ENCODE peak calls at places on chromosomes 2 and 18, in five cellular contexts. One of them, this sample, is unnamed.

GRCh38 chr2:223051580-223052375 is at the start of gene KCNE4:
- DNase-seq in NCI-H1092: no peak
- DNase-seq in activated naive CD4-positive, alpha-beta T cell: no peak
- DNase-seq in osteocyte: no peak
- DNase-seq in left lobe of liver: no peak
- DNase-seq in this sample: peak

GRCh38 chr2:36812196-36812595 is 115.7 kb downstream of the VIT start:
- DNase-seq in NCI-H1092: no peak
- DNase-seq in activated naive CD4-positive, alpha-beta T cell: no peak
- DNase-seq in osteocyte: no peak
- DNase-seq in left lobe of liver: no peak
- DNase-seq in this sample: no peak

GRCh38 chr2:69490486-69490885 is 53.3 kb upstream of the NFU1 start:
- DNase-seq in NCI-H1092: no peak
- DNase-seq in activated naive CD4-positive, alpha-beta T cell: no peak
- DNase-seq in osteocyte: no peak
- DNase-seq in left lobe of liver: no peak
- DNase-seq in this sample: no peak

GRCh38 chr2:8761529-8762164 is 75.8 kb downstream of the KIDINS220 start:
- DNase-seq in NCI-H1092: no peak
- DNase-seq in activated naive CD4-positive, alpha-beta T cell: no peak
- DNase-seq in osteocyte: no peak
- DNase-seq in left lobe of liver: no peak
- DNase-seq in this sample: no peak

GRCh38 chr18:75931079-75931478 is 503.6 kb upstream of the SMIM21 start:
- DNase-seq in NCI-H1092: no peak
- DNase-seq in activated naive CD4-positive, alpha-beta T cell: no peak
- DNase-seq in osteocyte: no peak
- DNase-seq in left lobe of liver: no peak
- DNase-seq in this sample: no peak

GRCh38 chr2:7071916-7072556 is 154.8 kb downstream of the RNF144A start:
- DNase-seq in NCI-H1092: no peak
- DNase-seq in activated naive CD4-positive, alpha-beta T cell: no peak
- DNase-seq in osteocyte: no peak
- DNase-seq in left lobe of liver: no peak
- DNase-seq in this sample: no peak

GRCh38 chr2:68931149-68931711 is 21.5 kb downstream of the GKN2 start:
- DNase-seq in NCI-H1092: no peak
- DNase-seq in activated naive CD4-positive, alpha-beta T cell: no peak
- DNase-seq in osteocyte: no peak
- DNase-seq in left lobe of liver: no peak
- DNase-seq in this sample: no peak

GRCh38 chr2:3283206-3283605 is 94.4 kb downstream of the EIPR1 start:
- DNase-seq in NCI-H1092: no peak
- DNase-seq in activated naive CD4-positive, alpha-beta T cell: no peak
- DNase-seq in osteocyte: peak
- DNase-seq in left lobe of liver: no peak
- DNase-seq in this sample: no peak

GRCh38 chr2:236597629-236598028 is 28.0 kb downstream of the ACKR3 start:
- DNase-seq in NCI-H1092: no peak
- DNase-seq in activated naive CD4-positive, alpha-beta T cell: no peak
- DNase-seq in osteocyte: no peak
- DNase-seq in left lobe of liver: no peak
- DNase-seq in this sample: no peak

GRCh38 chr2:68104111-68104835 is 41.5 kb upstream of the C1D start:
- DNase-seq in NCI-H1092: no peak
- DNase-seq in activated naive CD4-positive, alpha-beta T cell: no peak
- DNase-seq in osteocyte: no peak
- DNase-seq in left lobe of liver: no peak
- DNase-seq in this sample: no peak

GRCh38 chr2:181310967-181311366 is 146.2 kb upstream of the ITGA4 start:
- DNase-seq in NCI-H1092: no peak
- DNase-seq in activated naive CD4-positive, alpha-beta T cell: no peak
- DNase-seq in osteocyte: no peak
- DNase-seq in left lobe of liver: no peak
- DNase-seq in this sample: no peak

GRCh38 chr2:9668686-9669338 is 38.0 kb upstream of the YWHAQ start:
- DNase-seq in NCI-H1092: peak
- DNase-seq in activated naive CD4-positive, alpha-beta T cell: no peak
- DNase-seq in osteocyte: no peak
- DNase-seq in left lobe of liver: no peak
- DNase-seq in this sample: no peak

GRCh38 chr2:47208852-47209606 is 53.9 kb upstream of the STPG4 start:
- DNase-seq in NCI-H1092: no peak
- DNase-seq in activated naive CD4-positive, alpha-beta T cell: no peak
- DNase-seq in osteocyte: no peak
- DNase-seq in left lobe of liver: no peak
- DNase-seq in this sample: no peak

GRCh38 chr2:222862068-222862914 is 1.5 kb downstream of the ACSL3 start:
- DNase-seq in NCI-H1092: no peak
- DNase-seq in activated naive CD4-positive, alpha-beta T cell: no peak
- DNase-seq in osteocyte: no peak
- DNase-seq in left lobe of liver: no peak
- DNase-seq in this sample: no peak

GRCh38 chr2:119760237-119760807 is 600 bp downstream of the PTPN4 start:
- DNase-seq in NCI-H1092: no peak
- DNase-seq in activated naive CD4-positive, alpha-beta T cell: no peak
- DNase-seq in osteocyte: no peak
- DNase-seq in left lobe of liver: peak
- DNase-seq in this sample: no peak

GRCh38 chr2:134275058-134275862 is 21.4 kb downstream of the MGAT5 start:
- DNase-seq in NCI-H1092: no peak
- DNase-seq in activated naive CD4-positive, alpha-beta T cell: no peak
- DNase-seq in osteocyte: no peak
- DNase-seq in left lobe of liver: no peak
- DNase-seq in this sample: no peak

GRCh38 chr2:69157441-69157840 is 144.5 kb downstream of the ANTXR1 start:
- DNase-seq in NCI-H1092: no peak
- DNase-seq in activated naive CD4-positive, alpha-beta T cell: no peak
- DNase-seq in osteocyte: no peak
- DNase-seq in left lobe of liver: no peak
- DNase-seq in this sample: no peak

GRCh38 chr2:220276736-220277444 is 649.5 kb downstream of the SLC4A3 start:
- DNase-seq in NCI-H1092: no peak
- DNase-seq in activated naive CD4-positive, alpha-beta T cell: no peak
- DNase-seq in osteocyte: no peak
- DNase-seq in left lobe of liver: no peak
- DNase-seq in this sample: no peak

GRCh38 chr2:127634626-127635379 is 11.2 kb upstream of the GPR17 start:
- DNase-seq in NCI-H1092: no peak
- DNase-seq in activated naive CD4-positive, alpha-beta T cell: no peak
- DNase-seq in osteocyte: no peak
- DNase-seq in left lobe of liver: no peak
- DNase-seq in this sample: no peak

GRCh38 chr2:117980783-117981676 is 32.8 kb downstream of the CCDC93 start:
- DNase-seq in NCI-H1092: no peak
- DNase-seq in activated naive CD4-positive, alpha-beta T cell: no peak
- DNase-seq in osteocyte: no peak
- DNase-seq in left lobe of liver: no peak
- DNase-seq in this sample: no peak

GRCh38 chr2:70247364-70248144 is 874 bp downstream of the TIA1 start:
- DNase-seq in NCI-H1092: peak
- DNase-seq in activated naive CD4-positive, alpha-beta T cell: no peak
- DNase-seq in osteocyte: no peak
- DNase-seq in left lobe of liver: no peak
- DNase-seq in this sample: no peak

GRCh38 chr2:235506291-235506996 is 12.6 kb downstream of the AGAP1 start:
- DNase-seq in NCI-H1092: no peak
- DNase-seq in activated naive CD4-positive, alpha-beta T cell: no peak
- DNase-seq in osteocyte: no peak
- DNase-seq in left lobe of liver: no peak
- DNase-seq in this sample: no peak

GRCh38 chr2:7671312-7671711 is 754.1 kb downstream of the RNF144A start:
- DNase-seq in NCI-H1092: no peak
- DNase-seq in activated naive CD4-positive, alpha-beta T cell: no peak
- DNase-seq in osteocyte: no peak
- DNase-seq in left lobe of liver: no peak
- DNase-seq in this sample: no peak

GRCh38 chr2:206657087-206657486 is 14.8 kb downstream of the FAM237A start:
- DNase-seq in NCI-H1092: no peak
- DNase-seq in activated naive CD4-positive, alpha-beta T cell: no peak
- DNase-seq in osteocyte: no peak
- DNase-seq in left lobe of liver: no peak
- DNase-seq in this sample: no peak

GRCh38 chr2:239600650-239601049 is 199.8 kb upstream of the HDAC4 start:
- DNase-seq in NCI-H1092: no peak
- DNase-seq in activated naive CD4-positive, alpha-beta T cell: no peak
- DNase-seq in osteocyte: no peak
- DNase-seq in left lobe of liver: peak
- DNase-seq in this sample: no peak